ENCODE peak calls at places on chromosome 16, in five cellular contexts. One of them, this sample, is unnamed. For H3K9me3, the result is how much of the 10 kb centered on the place peaks cover.

GRCh38 chr16:3295209-3295608 is 10.0 kb downstream of the TIGD7 start:
- DNase-seq in fibroblast of lung: no peak
- DNase-seq in HCT116: no peak
- DNase-seq in endodermal cell: no peak
- DNase-seq in DND-41: no peak
- DNase-seq in this sample: no peak

GRCh38 chr16:1744338-1744840 is 27.0 kb downstream of the NME3 start:
- DNase-seq in DND-41: no peak
- DNase-seq in HCT116: no peak
- DNase-seq in fibroblast of lung: no peak
- DNase-seq in endodermal cell: no peak
- DNase-seq in this sample: no peak

GRCh38 chr16:55035037-55035436 is 104.4 kb downstream of the IRX5 start:
- DNase-seq in HCT116: peak
- DNase-seq in endodermal cell: peak
- DNase-seq in fibroblast of lung: no peak
- DNase-seq in DND-41: peak
- DNase-seq in this sample: peak

GRCh38 chr16:27475561-27475960 is 73.6 kb downstream of the IL21R start:
- DNase-seq in HCT116: no peak
- DNase-seq in DND-41: no peak
- DNase-seq in endodermal cell: no peak
- DNase-seq in fibroblast of lung: peak
- DNase-seq in this sample: no peak

GRCh38 chr16:56193951-56194726 is 2.9 kb downstream of the GNAO1 start:
- DNase-seq in DND-41: no peak
- DNase-seq in fibroblast of lung: peak
- DNase-seq in HCT116: no peak
- DNase-seq in endodermal cell: peak
- DNase-seq in this sample: peak

GRCh38 chr16:82088483-82088882 is 53.4 kb downstream of the HSD17B2 start:
- DNase-seq in endodermal cell: no peak
- DNase-seq in fibroblast of lung: no peak
- DNase-seq in HCT116: no peak
- DNase-seq in DND-41: no peak
- DNase-seq in this sample: no peak

GRCh38 chr16:22661161-22661647 is 150.5 kb downstream of the NPIPB5 start:
- DNase-seq in fibroblast of lung: no peak
- DNase-seq in DND-41: no peak
- DNase-seq in endodermal cell: peak
- DNase-seq in HCT116: no peak
- DNase-seq in this sample: no peak

GRCh38 chr16:58513874-58514273 is 1.4 kb upstream of the SETD6 start:
- DNase-seq in fibroblast of lung: peak
- DNase-seq in HCT116: no peak
- DNase-seq in DND-41: no peak
- DNase-seq in endodermal cell: no peak
- DNase-seq in this sample: no peak

GRCh38 chr16:70713781-70714180 is 27.9 kb upstream of the MTSS2 start:
- DNase-seq in fibroblast of lung: no peak
- DNase-seq in DND-41: no peak
- DNase-seq in HCT116: no peak
- DNase-seq in endodermal cell: no peak
- DNase-seq in this sample: no peak

GRCh38 chr16:46717692-46718091 is 28.2 kb downstream of the ORC6 start:
- DNase-seq in HCT116: no peak
- DNase-seq in fibroblast of lung: no peak
- DNase-seq in endodermal cell: peak
- DNase-seq in DND-41: no peak
- DNase-seq in this sample: no peak

GRCh38 chr16:15564619-15565339 is 78.2 kb downstream of the MARF1 start:
- DNase-seq in endodermal cell: no peak
- DNase-seq in DND-41: no peak
- DNase-seq in HCT116: no peak
- DNase-seq in fibroblast of lung: no peak
- DNase-seq in this sample: no peak

GRCh38 chr16:48231675-48232214 is 12.4 kb upstream of the LONP2 start:
- DNase-seq in endodermal cell: peak
- DNase-seq in DND-41: peak
- DNase-seq in fibroblast of lung: peak
- DNase-seq in HCT116: peak
- DNase-seq in this sample: peak

GRCh38 chr16:27335349-27336052 is 21.7 kb downstream of the IL4R start:
- DNase-seq in HCT116: no peak
- DNase-seq in endodermal cell: no peak
- DNase-seq in DND-41: no peak
- DNase-seq in fibroblast of lung: peak
- DNase-seq in this sample: no peak

GRCh38 chr16:19119564-19119963 is 5.8 kb downstream of the ITPRIPL2 start:
- DNase-seq in DND-41: no peak
- DNase-seq in endodermal cell: no peak
- DNase-seq in fibroblast of lung: peak
- DNase-seq in HCT116: no peak
- DNase-seq in this sample: no peak

GRCh38 chr16:50742521-50743150 is 750 bp downstream of the CYLD start:
- DNase-seq in DND-41: peak
- DNase-seq in HCT116: no peak
- DNase-seq in endodermal cell: peak
- DNase-seq in fibroblast of lung: peak
- DNase-seq in this sample: no peak

GRCh38 chr16:10386517-10387377 is 886 bp downstream of the ATF7IP2 start:
- DNase-seq in fibroblast of lung: peak
- DNase-seq in DND-41: no peak
- DNase-seq in endodermal cell: no peak
- DNase-seq in HCT116: no peak
- DNase-seq in this sample: no peak

GRCh38 chr16:17389392-17389791 is 81.4 kb downstream of the XYLT1 start:
- DNase-seq in fibroblast of lung: peak
- DNase-seq in endodermal cell: no peak
- DNase-seq in HCT116: no peak
- DNase-seq in DND-41: no peak
- DNase-seq in this sample: no peak

GRCh38 chr16:8730335-8730915 is 56.0 kb downstream of the ABAT start:
- DNase-seq in fibroblast of lung: no peak
- DNase-seq in HCT116: no peak
- DNase-seq in endodermal cell: no peak
- DNase-seq in DND-41: no peak
- DNase-seq in this sample: no peak

GRCh38 chr16:20359997-20360396 is 7.5 kb upstream of the UMOD start:
- DNase-seq in fibroblast of lung: no peak
- DNase-seq in endodermal cell: peak
- DNase-seq in HCT116: no peak
- DNase-seq in DND-41: no peak
- DNase-seq in this sample: no peak

GRCh38 chr16:55661842-55662479 is 6.2 kb downstream of the SLC6A2 start:
- DNase-seq in endodermal cell: no peak
- DNase-seq in HCT116: no peak
- DNase-seq in fibroblast of lung: no peak
- DNase-seq in DND-41: no peak
- DNase-seq in this sample: no peak

GRCh38 chr16:55297910-55298175 is 26.2 kb upstream of the IRX6 start:
- DNase-seq in endodermal cell: no peak
- DNase-seq in fibroblast of lung: peak
- DNase-seq in DND-41: no peak
- DNase-seq in HCT116: no peak
- DNase-seq in this sample: no peak

GRCh38 chr16:2468725-2469398 is 2.2 kb upstream of the NTN3 start:
- DNase-seq in HCT116: no peak
- DNase-seq in fibroblast of lung: no peak
- DNase-seq in DND-41: peak
- DNase-seq in endodermal cell: peak
- DNase-seq in this sample: no peak

GRCh38 chr16:19913306-19913717 is 28.7 kb upstream of the GPRC5B start:
- DNase-seq in endodermal cell: no peak
- DNase-seq in fibroblast of lung: no peak
- DNase-seq in DND-41: no peak
- DNase-seq in HCT116: no peak
- DNase-seq in this sample: no peak

GRCh38 chr16:64121473-64121872 is 1000.4 kb downstream of the CDH11 start:
- DNase-seq in HCT116: no peak
- DNase-seq in endodermal cell: no peak
- DNase-seq in fibroblast of lung: peak
- DNase-seq in DND-41: no peak
- DNase-seq in this sample: no peak

GRCh38 chr16:66167564-66168291 is 198.8 kb upstream of the CDH5 start:
- DNase-seq in HCT116: no peak
- DNase-seq in fibroblast of lung: peak
- DNase-seq in endodermal cell: peak
- DNase-seq in DND-41: no peak
- DNase-seq in this sample: no peak

GRCh38 chr16:83701494-83701893 is 106.3 kb upstream of the HSBP1 start:
- DNase-seq in fibroblast of lung: peak
- DNase-seq in DND-41: peak
- DNase-seq in endodermal cell: peak
- DNase-seq in HCT116: no peak
- DNase-seq in this sample: peak

GRCh38 chr16:85462405-85463227 is 150.5 kb upstream of the GSE1 start:
- DNase-seq in HCT116: no peak
- DNase-seq in endodermal cell: peak
- DNase-seq in fibroblast of lung: no peak
- DNase-seq in DND-41: peak
- DNase-seq in this sample: no peak

GRCh38 chr16:80122155-80122554 is 418.6 kb upstream of the DYNLRB2 start:
- DNase-seq in DND-41: no peak
- DNase-seq in fibroblast of lung: peak
- DNase-seq in HCT116: no peak
- DNase-seq in endodermal cell: no peak
- DNase-seq in this sample: no peak

GRCh38 chr16:27701381-27701780 is 151.4 kb downstream of the KATNIP start:
- DNase-seq in DND-41: no peak
- DNase-seq in HCT116: no peak
- DNase-seq in fibroblast of lung: no peak
- DNase-seq in endodermal cell: no peak
- DNase-seq in this sample: no peak

GRCh38 chr16:85662976-85663830 is 25.6 kb downstream of the GINS2 start:
- DNase-seq in DND-41: no peak
- DNase-seq in endodermal cell: no peak
- DNase-seq in fibroblast of lung: no peak
- DNase-seq in HCT116: no peak
- DNase-seq in this sample: no peak

GRCh38 chr16:10741844-10742243 is 1.8 kb upstream of the NUBP1 start:
- DNase-seq in fibroblast of lung: peak
- DNase-seq in endodermal cell: no peak
- DNase-seq in DND-41: no peak
- DNase-seq in HCT116: no peak
- DNase-seq in this sample: no peak

GRCh38 chr16:75262104-75262799 is 10.8 kb upstream of the BCAR1 start:
- DNase-seq in DND-41: no peak
- DNase-seq in endodermal cell: peak
- DNase-seq in fibroblast of lung: no peak
- DNase-seq in HCT116: no peak
- DNase-seq in this sample: no peak

DNA sequence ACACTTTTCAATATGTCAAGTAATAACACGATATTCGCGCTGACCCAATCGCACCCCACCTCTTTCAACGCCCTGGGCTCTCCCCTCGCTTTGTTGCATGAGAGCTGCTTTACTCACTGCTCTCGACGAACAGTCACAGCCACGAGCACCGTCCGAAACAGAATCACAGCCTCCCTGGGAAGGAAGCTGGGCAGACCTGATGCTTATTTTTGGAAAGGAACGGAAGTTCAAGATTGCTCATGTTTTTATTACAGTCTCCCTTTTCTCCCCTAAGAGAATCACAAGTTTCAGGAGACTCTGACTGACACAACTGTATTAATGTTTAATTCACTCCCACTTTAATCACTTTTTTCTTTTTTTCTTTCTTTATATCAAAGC is 67.8 kb downstream of the ANKRD11 start:
- DNase-seq in DND-41: no peak
- DNase-seq in fibroblast of lung: peak
- DNase-seq in HCT116: no peak
- DNase-seq in endodermal cell: no peak
- DNase-seq in this sample: no peak
- H3K9ac ChIP-seq in DND-41: no peak
- H3K9ac ChIP-seq in fibroblast of lung: no peak
- H3K9ac ChIP-seq in HCT116: no peak
- H3K9ac ChIP-seq in endodermal cell: no peak
- H3K9ac ChIP-seq in this sample: no peak

DNA sequence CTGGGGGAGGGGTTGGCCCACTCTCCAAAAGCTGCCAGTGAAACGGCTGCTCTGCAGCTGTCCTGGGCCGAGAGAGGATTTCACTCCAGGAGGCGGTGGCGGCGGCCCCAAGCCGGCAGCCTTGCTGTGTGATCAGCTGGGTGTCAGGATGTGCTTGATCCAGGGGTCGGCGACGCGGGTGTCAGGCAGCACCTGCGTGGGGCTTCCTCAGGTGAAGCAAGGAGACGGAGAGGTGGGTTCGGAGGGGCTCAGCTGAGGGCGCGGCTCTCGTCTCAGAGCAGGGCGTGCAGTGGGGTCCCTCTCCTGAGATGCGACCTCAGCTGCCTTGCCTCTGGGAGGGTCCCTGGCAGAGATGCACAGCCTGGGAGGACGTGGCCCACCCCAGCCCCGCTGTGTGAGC is 6.9 kb downstream of the CBFA2T3 start:
- DNase-seq in endodermal cell: no peak
- DNase-seq in DND-41: no peak
- DNase-seq in HCT116: no peak
- DNase-seq in fibroblast of lung: no peak
- DNase-seq in this sample: no peak
- H3K4me3 ChIP-seq in endodermal cell: no peak
- H3K4me3 ChIP-seq in DND-41: no peak
- H3K4me3 ChIP-seq in HCT116: no peak
- H3K4me3 ChIP-seq in fibroblast of lung: no peak
- H3K4me3 ChIP-seq in this sample: no peak

GRCh38 chr16:31916056-31916488 is 42.5 kb downstream of the ZNF267 start:
- DNase-seq in fibroblast of lung: no peak
- DNase-seq in HCT116: no peak
- DNase-seq in DND-41: no peak
- DNase-seq in endodermal cell: no peak
- DNase-seq in this sample: no peak
- H3K9me3 ChIP-seq in fibroblast of lung: under half
- H3K9me3 ChIP-seq in HCT116: half or more
- H3K9me3 ChIP-seq in DND-41: half or more
- H3K9me3 ChIP-seq in endodermal cell: half or more
- H3K9me3 ChIP-seq in this sample: half or more

DNA sequence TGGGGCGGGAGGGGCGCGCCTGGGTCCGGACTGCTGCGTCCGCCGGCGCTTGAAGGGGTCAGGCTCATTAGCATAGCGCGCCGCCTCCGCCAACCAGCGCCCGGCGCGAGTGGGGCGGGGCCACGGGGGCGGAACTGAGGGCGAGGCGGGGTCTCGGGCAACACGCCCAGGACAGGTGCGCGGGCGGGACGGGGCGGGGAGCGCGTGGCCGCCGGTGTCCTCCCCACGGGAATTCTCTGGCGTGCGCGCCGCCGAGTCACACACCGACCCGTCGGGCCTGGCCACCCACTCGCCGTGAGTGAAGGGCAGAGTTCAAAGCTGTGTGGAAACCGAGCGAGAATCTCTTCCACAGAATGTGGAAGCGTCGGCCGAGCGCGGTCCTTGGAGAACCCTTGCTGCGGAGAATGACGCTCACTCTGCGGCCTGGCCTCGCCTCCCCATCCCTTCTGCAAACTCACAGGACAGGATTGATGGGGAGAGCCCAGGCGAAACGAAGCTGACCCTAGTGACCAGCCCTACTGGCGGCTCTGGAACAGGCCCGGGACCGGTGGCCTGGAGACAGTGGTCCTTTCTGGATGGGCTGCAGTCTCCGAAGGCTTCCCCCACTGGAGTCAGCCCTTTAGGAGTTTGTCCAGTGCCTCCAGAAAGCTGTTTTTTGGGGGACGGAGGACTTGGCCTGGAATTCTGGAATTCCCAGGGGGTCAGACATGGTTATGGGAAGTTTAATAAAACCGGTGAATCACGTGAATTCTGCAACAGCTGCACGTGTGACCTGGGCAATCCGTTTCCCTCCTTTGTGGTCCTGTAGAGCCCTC is at the start of gene SNAI3:
- DNase-seq in DND-41: peak
- DNase-seq in endodermal cell: peak
- DNase-seq in fibroblast of lung: peak
- DNase-seq in HCT116: peak
- DNase-seq in this sample: no peak
- H3K9ac ChIP-seq in DND-41: peak
- H3K9ac ChIP-seq in endodermal cell: no peak
- H3K9ac ChIP-seq in fibroblast of lung: no peak
- H3K9ac ChIP-seq in HCT116: peak
- H3K9ac ChIP-seq in this sample: peak

This sample was measured in NT2/D1.